ENCODE peak calls at places on chromosomes 6 and 20, in ten cellular contexts. B is H9; J is epithelial cell of proximal tubule; P is CD8-positive, alpha-beta T cell; Q is fibroblast of lung; M is OCI-LY7; G is kidney epithelial cell; D is A549; F is heart left ventricle; R is Peyer's patch. Y is an unnamed sample.

GRCh38 chr6:169868458-169868857 is 117.0 kb downstream of the ERMARD start:
- DNase-seq in B (no peak), M (peak), Q (no peak), R (peak), J (no peak), G (no peak), P (peak), F (peak), D (no peak), Y (peak)

GRCh38 chr6:12811519-12811918 is 95.0 kb downstream of the PHACTR1 start:
- DNase-seq in B (no peak), F (no peak), J (no peak), D (no peak), R (no peak), M (no peak), Q (no peak), P (no peak), G (no peak), Y (no peak)

GRCh38 chr6:35354361-35355135 is 12.2 kb downstream of the PPARD start:
- DNase-seq in R (peak), F (no peak), G (no peak), B (no peak), Q (peak), D (no peak), J (no peak), P (no peak), M (no peak), Y (no peak)

GRCh38 chr6:34771727-34772126 is 14.4 kb downstream of the SNRPC start:
- DNase-seq in M (no peak), B (no peak), D (no peak), R (no peak), P (no peak), G (no peak), J (no peak), Q (peak), F (no peak), Y (no peak)

GRCh38 chr6:111105578-111105977 is 18.3 kb downstream of the SLC16A10 start:
- DNase-seq in Q (peak), F (peak), R (peak), G (peak), M (no peak), P (no peak), D (peak), B (no peak), J (peak), Y (no peak)

GRCh38 chr6:36039113-36039512 is 11.5 kb downstream of the MAPK14 start:
- DNase-seq in F (no peak), Q (no peak), R (no peak), J (no peak), B (no peak), M (no peak), G (no peak), P (no peak), D (peak), Y (no peak)

GRCh38 chr6:66949191-66949661 is 1242.2 kb upstream of the EYS start:
- DNase-seq in Q (no peak), G (no peak), J (no peak), F (no peak), M (no peak), P (no peak), R (no peak), B (no peak), D (no peak), Y (no peak)

GRCh38 chr20:35515949-35516645 is 13.4 kb downstream of the C20orf173 start:
- DNase-seq in D (peak), R (no peak), J (peak), Q (peak), B (no peak), F (no peak), M (no peak), G (peak), P (no peak), Y (no peak)

GRCh38 chr20:40687384-40688128 is 1.5 kb downstream of the MAFB start:
- DNase-seq in Q (peak), J (no peak), B (peak), F (peak), P (no peak), G (no peak), D (no peak), M (no peak), R (peak), Y (no peak)

GRCh38 chr6:139369568-139370046 is 4.8 kb downstream of the CITED2 start:
- DNase-seq in Q (peak), R (no peak), D (peak), G (no peak), M (peak), F (no peak), B (no peak), P (no peak), J (peak), Y (no peak)

GRCh38 chr6:25046942-25047341 is 111.2 kb upstream of the RIPOR2 start:
- DNase-seq in D (no peak), R (no peak), M (no peak), Q (no peak), J (no peak), G (no peak), F (no peak), P (no peak), B (no peak), Y (no peak)

GRCh38 chr6:100461273-100461919 is 3.3 kb downstream of the SIM1 start:
- DNase-seq in G (no peak), F (no peak), B (peak), R (no peak), D (peak), J (no peak), M (no peak), Q (no peak), P (no peak), Y (no peak)

GRCh38 chr6:141077355-141078333 is 1055.1 kb upstream of the GJE1 start:
- DNase-seq in P (no peak), Q (no peak), F (no peak), J (no peak), G (no peak), B (peak), D (peak), R (no peak), M (peak), Y (no peak)
- TF ChIP-seq CTCF in P (no peak), Q (no peak), F (no peak), J (peak), G (peak), B (peak), D (no peak), R (no peak), M (peak), Y (no peak)

GRCh38 chr6:33490621-33491020 is 36.2 kb downstream of the ZBTB9 start:
- DNase-seq in G (no peak), P (no peak), M (no peak), Q (no peak), D (no peak), B (peak), R (no peak), F (peak), J (no peak), Y (no peak)

GRCh38 chr6:33490198-33490597 is 35.8 kb downstream of the ZBTB9 start:
- DNase-seq in G (no peak), M (peak), P (no peak), Q (no peak), J (no peak), B (no peak), F (no peak), D (peak), R (no peak), Y (no peak)

GRCh38 chr6:33497157-33497556 is 42.8 kb downstream of the ZBTB9 start:
- DNase-seq in F (no peak), R (no peak), P (no peak), B (no peak), G (no peak), Q (no peak), D (no peak), J (no peak), M (no peak), Y (no peak)

DNA sequence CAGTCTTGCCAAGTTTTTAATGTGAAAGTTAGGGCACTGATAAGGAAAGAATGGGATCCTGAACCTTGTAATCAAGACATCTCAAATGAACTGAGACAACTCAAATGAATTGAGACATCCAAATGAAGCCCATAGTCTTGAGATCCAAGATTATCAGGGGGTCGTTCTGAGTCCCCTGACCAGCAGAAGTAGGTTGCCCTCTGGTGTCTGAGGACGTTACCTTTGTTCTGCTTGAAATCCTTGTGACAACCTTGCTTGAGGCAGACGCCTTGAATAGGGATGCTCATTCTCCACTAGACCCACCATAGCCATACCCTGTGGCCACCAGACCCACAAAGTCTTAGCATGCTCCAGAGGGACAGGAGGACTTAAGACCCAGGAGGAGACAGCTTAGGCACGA is 37.7 kb downstream of the ZBTB9 start:
- DNase-seq in F (no peak), J (no peak), Q (no peak), D (no peak), M (peak), R (no peak), P (no peak), B (no peak), G (no peak), Y (no peak)
- TF ChIP-seq CTCF in F (no peak), J (no peak), Q (no peak), D (no peak), M (peak), R (no peak), P (no peak), B (peak), G (no peak), Y (no peak)

DNA sequence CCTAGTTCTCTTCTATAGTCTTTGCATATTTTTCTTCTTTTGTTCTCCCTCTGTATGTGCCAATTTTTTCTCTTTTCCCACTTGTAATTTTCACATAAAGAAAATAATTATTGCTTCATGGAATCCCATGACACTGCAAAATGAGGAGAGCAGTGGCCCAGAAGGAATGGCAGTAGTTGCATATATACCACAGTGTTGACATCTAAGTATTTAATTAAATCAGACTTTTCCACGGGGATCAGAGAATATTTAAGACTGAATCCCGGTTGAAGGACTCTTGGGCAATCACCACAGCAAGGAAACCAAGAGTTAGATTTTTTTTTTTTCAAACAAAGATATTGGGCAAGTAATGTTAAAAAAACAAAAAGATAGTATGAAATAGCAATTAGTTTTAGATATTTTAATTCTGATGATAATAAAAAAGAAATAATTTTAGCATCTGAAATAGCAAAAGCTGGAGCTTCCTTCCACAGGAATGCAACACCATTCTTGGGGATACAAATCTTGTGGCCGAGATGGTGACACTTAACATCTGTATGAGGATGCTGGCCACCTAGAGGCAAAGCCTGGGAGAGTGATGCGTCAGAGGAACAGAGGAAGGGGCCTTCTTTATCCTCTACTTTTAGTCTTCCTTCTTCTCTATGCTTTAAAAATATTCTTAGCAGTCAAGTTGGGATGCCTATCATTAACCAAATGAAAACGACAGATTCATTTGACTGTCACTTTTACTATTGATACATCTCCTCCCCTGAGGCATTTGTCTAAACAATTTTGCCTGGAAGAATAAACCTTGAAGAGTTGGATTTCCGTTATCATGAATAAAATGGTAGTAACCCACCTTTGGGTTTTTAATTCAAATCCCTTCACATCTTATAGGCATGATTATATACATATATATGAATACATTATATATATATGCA is 356.2 kb downstream of the GJA1 start:
- DNase-seq in F (no peak), M (no peak), B (peak), Q (peak), J (no peak), D (peak), G (no peak), P (no peak), R (no peak), Y (no peak)
- TF ChIP-seq CTCF in F (no peak), M (no peak), B (peak), Q (no peak), J (peak), D (no peak), G (no peak), P (no peak), R (no peak), Y (no peak)

GRCh38 chr20:49737260-49737659 is 23.6 kb upstream of the B4GALT5 start:
- DNase-seq in F (no peak), B (no peak), Q (no peak), M (peak), G (no peak), D (no peak), P (no peak), R (no peak), J (no peak), Y (no peak)
- TF ChIP-seq CTCF in F (no peak), B (no peak), Q (no peak), M (no peak), G (no peak), D (no peak), P (no peak), R (no peak), J (no peak), Y (no peak)

DNA sequence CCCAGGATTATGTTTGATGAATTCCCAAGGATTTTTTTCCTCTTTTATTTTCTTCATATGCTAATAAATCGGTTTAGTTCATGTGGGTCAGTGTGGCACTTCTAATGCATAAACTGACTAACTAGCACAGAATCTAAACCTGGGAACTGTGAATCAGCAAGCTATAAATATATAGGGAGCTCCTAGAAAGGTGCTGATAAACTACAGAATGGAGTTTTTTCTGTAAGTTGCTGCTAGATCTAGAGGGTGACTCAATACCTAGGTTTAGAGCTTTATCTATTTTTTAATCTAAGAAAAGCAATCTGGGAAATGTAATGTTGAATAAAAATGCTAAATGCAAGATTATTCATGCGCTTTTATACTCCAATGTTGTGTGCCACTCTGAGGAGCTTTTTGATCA is 118.9 kb upstream of the PTCHD4 start:
- DNase-seq in M (no peak), G (no peak), Q (no peak), D (no peak), B (no peak), J (no peak), R (no peak), F (no peak), P (no peak), Y (no peak)
- TF ChIP-seq CTCF in M (no peak), G (no peak), Q (no peak), D (no peak), B (no peak), J (no peak), R (no peak), F (no peak), P (no peak), Y (no peak)

DNA sequence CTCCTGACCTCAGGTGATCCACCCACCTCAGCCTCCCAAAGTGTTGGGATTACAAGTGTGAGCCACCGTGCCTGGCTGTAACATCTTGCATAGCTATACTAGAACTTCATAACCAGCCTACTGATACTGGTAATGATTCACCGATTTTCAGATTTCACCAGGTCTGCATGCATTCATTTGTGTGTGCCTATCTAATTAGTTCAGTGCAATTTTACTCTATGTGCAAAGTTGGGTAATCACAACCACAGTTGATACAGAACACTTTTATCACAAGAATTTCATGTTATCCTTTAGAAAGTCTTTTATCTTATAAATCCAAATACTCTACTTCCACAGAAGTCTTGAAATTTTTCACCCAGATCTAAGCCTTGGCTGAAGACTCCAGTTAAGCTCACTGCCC is 22.2 kb downstream of the FASTKD5 start:
- DNase-seq in Q (no peak), J (no peak), P (no peak), B (no peak), M (no peak), D (no peak), R (no peak), G (no peak), F (no peak), Y (no peak)
- TF ChIP-seq CTCF in Q (no peak), J (no peak), P (no peak), B (no peak), M (no peak), D (no peak), R (no peak), G (no peak), F (no peak), Y (no peak)

DNA sequence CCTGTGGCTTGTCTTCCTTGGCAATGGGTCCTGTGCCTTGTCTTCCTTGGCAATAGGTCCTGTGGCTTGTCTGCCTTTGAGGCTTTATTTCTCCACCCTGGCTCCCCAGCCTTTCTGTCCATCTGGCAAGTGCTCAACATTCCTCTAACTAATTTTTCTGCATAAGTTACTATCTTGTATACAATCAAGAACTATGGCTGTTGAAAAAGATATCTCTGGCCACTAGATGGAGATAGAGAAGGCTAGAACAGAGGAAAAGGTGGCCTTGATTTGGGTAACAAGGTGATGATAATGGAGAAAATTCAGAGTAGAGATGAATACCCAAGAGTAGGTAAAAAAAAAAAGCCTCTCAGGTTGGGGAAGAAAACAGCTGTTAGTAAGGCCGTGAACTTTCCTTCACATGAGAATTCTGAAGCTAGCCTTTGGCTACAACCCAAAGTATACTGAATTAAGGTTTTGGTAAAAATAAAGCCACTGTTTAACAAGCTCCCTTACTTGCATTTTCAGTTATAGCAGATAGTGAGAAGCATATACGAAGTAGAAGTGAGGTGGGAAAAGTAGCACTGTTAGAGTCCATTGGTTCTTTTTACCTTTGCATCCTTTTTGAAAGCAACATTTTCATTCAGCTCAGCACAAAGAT is 505.0 kb downstream of the DOK5 start:
- DNase-seq in D (peak), R (no peak), G (no peak), J (no peak), F (no peak), B (no peak), P (no peak), Q (no peak), M (peak), Y (no peak)
- TF ChIP-seq CTCF in D (peak), R (peak), G (peak), J (peak), F (peak), B (peak), P (no peak), Q (no peak), M (peak), Y (no peak)

GRCh38 chr6:49918787-49919186 is 45.2 kb downstream of the DEFB114 start:
- DNase-seq in Q (no peak), B (peak), P (no peak), M (no peak), D (no peak), R (no peak), J (no peak), G (no peak), F (no peak), Y (no peak)
- TF ChIP-seq CTCF in Q (no peak), B (peak), P (no peak), M (no peak), D (no peak), R (no peak), J (no peak), G (no peak), F (no peak), Y (no peak)

DNA sequence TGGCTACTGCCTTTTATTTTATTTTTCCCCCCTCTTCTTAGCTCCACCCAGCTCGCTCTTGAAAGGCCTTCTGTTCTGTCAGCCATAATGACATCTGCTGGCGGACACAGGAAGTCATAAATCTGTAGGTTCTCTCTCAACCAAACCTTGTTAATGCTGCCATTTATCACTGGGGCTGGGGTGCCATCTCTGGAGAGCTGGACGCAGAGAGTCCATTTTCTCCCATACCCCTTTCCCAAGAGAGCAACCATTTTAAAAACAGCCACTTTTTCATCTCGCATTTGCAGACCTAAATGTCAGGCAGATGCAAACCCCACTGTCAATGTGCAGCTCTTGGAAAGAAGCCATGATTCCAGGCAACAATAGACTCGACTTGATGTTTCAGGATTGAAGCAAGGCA is 13.0 kb upstream of the TSHZ2 start:
- DNase-seq in M (peak), R (no peak), Q (peak), F (no peak), B (no peak), G (no peak), P (no peak), D (peak), J (no peak), Y (no peak)
- TF ChIP-seq CTCF in M (peak), R (no peak), Q (no peak), F (no peak), B (peak), G (peak), P (no peak), D (no peak), J (peak), Y (no peak)

DNA sequence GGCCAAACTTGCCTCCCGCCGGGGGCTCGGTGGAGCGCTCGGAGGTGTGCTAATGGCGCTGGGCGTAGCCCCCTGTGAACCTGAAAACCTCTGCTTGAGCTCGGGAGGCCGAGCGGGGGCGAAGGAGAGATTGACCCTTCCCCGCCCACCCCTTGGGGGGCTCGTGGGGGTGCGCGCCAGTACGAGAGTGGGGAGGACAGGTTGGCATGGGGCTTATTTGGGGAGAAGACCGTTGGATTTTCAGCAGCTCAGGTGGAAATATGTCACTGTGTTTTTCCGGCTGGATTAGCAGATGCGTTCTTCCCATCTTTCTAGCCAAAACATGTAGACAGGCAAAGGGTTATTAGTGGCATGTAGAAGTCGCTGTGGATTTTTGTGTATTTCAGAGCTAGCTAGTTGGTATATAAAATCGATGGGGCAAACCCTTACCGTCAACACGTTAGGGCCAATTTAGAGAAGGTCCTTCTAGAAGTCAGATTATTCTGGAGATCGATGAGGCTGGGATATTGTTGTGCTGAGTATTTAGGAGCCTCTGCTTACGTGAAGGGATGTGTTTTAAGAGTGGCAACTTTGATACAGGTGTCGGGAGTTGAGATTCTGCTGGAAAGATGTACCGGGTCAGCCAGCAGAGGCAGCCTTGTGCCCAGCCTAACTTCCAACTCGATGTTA is 525 bp downstream of the NCOA7 start:
- DNase-seq in B (peak), J (no peak), Q (peak), P (peak), F (no peak), D (peak), R (no peak), M (peak), G (no peak), Y (peak)
- TF ChIP-seq CTCF in B (peak), J (peak), Q (peak), P (peak), F (peak), D (peak), R (peak), M (peak), G (peak), Y (no peak)

Y was measured in natural killer cell.